ENCODE peak calls at places on chromosomes 2 and 18, in six cellular contexts. R is stimulated activated naive CD8-positive, alpha-beta T cell treated with anti-CD3 and anti-CD28 coated beads, Interleukin-15, amount 100 ng/mL, for 72 hours; L is fibroblast of mammary gland; H is activated CD8-positive, alpha-beta memory T cell treated with anti-CD3 and anti-CD28 coated beads for 48 hours; W is cerebellar cortex; X is fibroblast of pulmonary artery. B is an unnamed sample.

GRCh38 chr18:43893001-43893637 is 615.8 kb upstream of the SYT4 start:
- DNase-seq in R (no peak), L (peak; percentile 100), H (no peak), W (no peak), X (peak; percentile 61), B (no peak)

GRCh38 chr2:201931475-201931874 is 102.2 kb upstream of the FZD7 start:
- DNase-seq in R (no peak), L (no peak), H (no peak), W (no peak), X (no peak), B (no peak)

GRCh38 chr2:217980591-217980990 is 22.2 kb downstream of the TNS1 start:
- DNase-seq in R (no peak), L (no peak), H (no peak), W (no peak), X (no peak), B (no peak)

GRCh38 chr2:176106636-176107539 is at the start of gene HOXD11:
- DNase-seq in R (no peak), L (peak; percentile 72), H (no peak), W (no peak), X (peak; percentile 23), B (peak; percentile 41)

GRCh38 chr2:183892315-183892941 is 705.9 kb upstream of the ZNF804A start:
- DNase-seq in R (no peak), L (no peak), H (no peak), W (no peak), X (no peak), B (no peak)

GRCh38 chr2:48586433-48586832 is 31.2 kb upstream of the GTF2A1L start:
- DNase-seq in R (no peak), L (no peak), H (no peak), W (no peak), X (no peak), B (no peak)

GRCh38 chr2:147438897-147439296 is 405.9 kb upstream of the ACVR2A start:
- DNase-seq in R (no peak), L (no peak), H (no peak), W (no peak), X (no peak), B (no peak)

GRCh38 chr2:135647836-135648579 is 93.6 kb upstream of the UBXN4 start:
- DNase-seq in R (no peak), L (no peak), H (no peak), W (no peak), X (no peak), B (no peak)

GRCh38 chr18:63758616-63759015 is 16.6 kb upstream of the SERPINB7 start:
- DNase-seq in R (no peak), L (no peak), H (no peak), W (no peak), X (no peak), B (no peak)

GRCh38 chr2:149815946-149816345 is 228.4 kb upstream of the MMADHC start:
- DNase-seq in R (no peak), L (no peak), H (no peak), W (no peak), X (no peak), B (no peak)

GRCh38 chr2:226048625-226049024 is 649.1 kb downstream of the NYAP2 start:
- DNase-seq in R (no peak), L (peak; percentile 69), H (no peak), W (no peak), X (peak; percentile 83), B (no peak)

GRCh38 chr18:43277164-43277600 is at the start of gene SYT4:
- DNase-seq in R (no peak), L (peak; percentile 36), H (no peak), W (peak; percentile 99), X (peak; percentile 77), B (no peak)

GRCh38 chr2:38386377-38386776 is 9.3 kb upstream of the ATL2 start:
- DNase-seq in R (no peak), L (no peak), H (no peak), W (no peak), X (no peak), B (no peak)

GRCh38 chr18:67266591-67267237 is 249.8 kb downstream of the DSEL start:
- DNase-seq in R (no peak), L (peak; percentile 79), H (no peak), W (no peak), X (peak; percentile 76), B (no peak)

GRCh38 chr2:80238692-80239469 is 65.7 kb downstream of the LRRTM1 start:
- DNase-seq in R (peak; percentile 10), L (peak; percentile 49), H (no peak), W (peak; percentile 6), X (peak; percentile 40), B (peak; percentile 63)

GRCh38 chr2:73983322-73984202 is 1.1 kb upstream of the TET3 start:
- DNase-seq in R (peak; percentile 35), L (no peak), H (no peak), W (peak; percentile 48), X (no peak), B (peak; percentile 98)

GRCh38 chr18:55552498-55553189 is 35.3 kb downstream of the TCF4 start:
- DNase-seq in R (no peak), L (no peak), H (no peak), W (no peak), X (peak; percentile 33), B (no peak)

GRCh38 chr18:23723121-23723520 is 33.9 kb downstream of the LAMA3 start:
- DNase-seq in R (no peak), L (peak; percentile 54), H (no peak), W (no peak), X (peak; percentile 44), B (no peak)

GRCh38 chr2:216792222-216793001 is 67.5 kb downstream of the TNP1 start:
- DNase-seq in R (no peak), L (peak; percentile 22), H (no peak), W (no peak), X (peak; percentile 6), B (peak; percentile 28)

GRCh38 chr2:40168546-40168945 is 283.3 kb downstream of the SLC8A1 start:
- DNase-seq in R (no peak), L (no peak), H (no peak), W (no peak), X (no peak), B (no peak)

GRCh38 chr2:231701456-231702373 is 6.6 kb upstream of the PTMA start:
- DNase-seq in R (no peak), L (peak; percentile 63), H (no peak), W (no peak), X (peak; percentile 76), B (no peak)